ENCODE peak calls at places on chromosomes 11 and 22, in seven cellular contexts. S is effector memory CD8-positive, alpha-beta T cell; B is WTC11; E is GM12878; F is AG04450; K is activated T-cell treated with anti-CD3 and anti-CD28 coated beads for 48 hours; G is lung. O is an unnamed sample.

GRCh38 chr11:66333896-66334604 is 2.2 kb downstream of the RIN1 start:
- DNase-seq in E (no peak), G (no peak), K (no peak), S (no peak), B (no peak), F (no peak), O (no peak)

GRCh38 chr11:35145249-35145648 is 6.3 kb downstream of the CD44 start:
- DNase-seq in K (peak), S (peak), G (no peak), B (no peak), F (no peak), E (peak), O (no peak)

GRCh38 chr11:69825037-69825834 is 6.0 kb upstream of the FGF3 start:
- DNase-seq in S (no peak), K (no peak), E (no peak), B (no peak), F (no peak), G (no peak), O (no peak)

GRCh38 chr22:39173787-39174497 is 21.5 kb upstream of the CBX7 start:
- DNase-seq in F (no peak), B (no peak), S (peak), G (no peak), E (no peak), K (no peak), O (no peak)

GRCh38 chr11:66710384-66710930 is 18.6 kb downstream of the SPTBN2 start:
- DNase-seq in G (no peak), E (no peak), K (no peak), F (no peak), B (no peak), S (no peak), O (no peak)

GRCh38 chr11:45041556-45041955 is 90.9 kb upstream of the TP53I11 start:
- DNase-seq in G (no peak), K (no peak), E (no peak), S (no peak), B (no peak), F (no peak), O (no peak)

GRCh38 chr11:32090774-32091370 is at the start of gene RCN1:
- DNase-seq in K (peak), B (peak), E (no peak), F (peak), S (peak), G (peak), O (peak)

GRCh38 chr22:46175631-46176030 is 25.3 kb downstream of the PPARA start:
- DNase-seq in K (no peak), B (no peak), F (peak), S (no peak), G (no peak), E (no peak), O (no peak)

GRCh38 chr22:36965716-36966115 is 52.3 kb downstream of the CSF2RB start:
- DNase-seq in G (no peak), F (no peak), K (no peak), S (no peak), E (no peak), B (no peak), O (no peak)

GRCh38 chr11:117934526-117935307 is 5.5 kb upstream of the TMPRSS13 start:
- DNase-seq in F (no peak), E (no peak), B (no peak), S (no peak), G (no peak), K (no peak), O (no peak)

GRCh38 chr22:27554106-27554814 is 247.3 kb downstream of the MN1 start:
- DNase-seq in F (no peak), S (no peak), K (no peak), G (peak), B (no peak), E (no peak), O (no peak)

GRCh38 chr11:44623716-44624491 is 58.4 kb downstream of the CD82 start:
- DNase-seq in F (no peak), S (no peak), E (no peak), B (no peak), K (no peak), G (peak), O (no peak)

GRCh38 chr11:118239509-118239908 is 12.7 kb downstream of the MPZL3 start:
- DNase-seq in B (no peak), K (no peak), G (no peak), F (no peak), E (no peak), S (no peak), O (no peak)

GRCh38 chr22:27775698-27776409 is 25.7 kb downstream of the MN1 start:
- DNase-seq in S (no peak), B (no peak), K (no peak), F (no peak), E (no peak), G (no peak), O (no peak)

GRCh38 chr11:59283825-59284772 is 71.4 kb upstream of the MPEG1 start:
- DNase-seq in F (peak), G (peak), S (peak), K (peak), E (peak), B (peak), O (peak)

GRCh38 chr11:102196816-102197215 is 86.6 kb downstream of the YAP1 start:
- DNase-seq in F (no peak), G (no peak), K (no peak), B (no peak), E (no peak), S (no peak), O (no peak)

GRCh38 chr22:18970948-18971315 is 34.8 kb upstream of the PRODH start:
- DNase-seq in K (no peak), E (no peak), B (peak), G (no peak), S (no peak), F (no peak), O (no peak)

GRCh38 chr11:59191095-59191494 is 19.2 kb downstream of the DTX4 start:
- DNase-seq in S (no peak), G (no peak), F (no peak), B (no peak), E (no peak), K (no peak), O (no peak)

GRCh38 chr11:13760115-13760514 is 91.6 kb downstream of the FAR1 start:
- DNase-seq in G (no peak), S (no peak), B (no peak), K (no peak), F (no peak), E (no peak), O (no peak)

GRCh38 chr22:23399367-23400285 is 180.5 kb downstream of the IGLL1 start:
- DNase-seq in F (no peak), G (no peak), E (no peak), K (no peak), S (no peak), B (peak), O (no peak)

GRCh38 chr11:60345489-60345888 is 18.4 kb downstream of the MS4A6E start:
- DNase-seq in K (peak), E (no peak), B (peak), S (no peak), G (no peak), F (no peak), O (peak)

GRCh38 chr11:117219995-117220394 is 11.9 kb downstream of the PCSK7 start:
- DNase-seq in K (no peak), E (no peak), F (no peak), S (no peak), G (no peak), B (no peak), O (no peak)

GRCh38 chr11:12089041-12089440 is 21.3 kb upstream of the MICAL2 start:
- DNase-seq in G (no peak), E (no peak), B (no peak), F (no peak), S (no peak), K (no peak), O (no peak)

O was measured in NT2/D1.